ENCODE peak calls at places on chromosomes 6 and 20, in nine cellular contexts. P is activated CD8-positive, alpha-beta memory T cell treated with anti-CD3 and anti-CD28 coated beads, Interleukin-2, amount 50 U/mL, for 48 hours; J is GF-D8; A is gastrocnemius medialis; E is HT-29; I is HL-60; X is NCI-H1436 treated with DMSO at 0.1 percent for 48 hours; T is stimulated activated CD4-positive, alpha-beta T cell treated with anti-CD3 and anti-CD28 coated beads, Interleukin-12 subunit alpha, Interleukin-12 subunit beta, amount 100 ng/mL, for 4 hours; K is T-helper 9 cell. Q is an unnamed sample.

GRCh38 chr6:119482850-119483285 is 133.3 kb upstream of the MAN1A1 start:
- DNase-seq in P (no peak), J (no peak), A (no peak), E (no peak), I (no peak), X (no peak), T (no peak), K (no peak), Q (no peak)

GRCh38 chr20:44089987-44090674 is 96.9 kb downstream of the JPH2 start:
- DNase-seq in P (no peak), J (no peak), A (peak; percentile 27), E (peak; percentile 38), I (peak; percentile 20), X (peak; percentile 35), T (no peak), K (no peak), Q (peak; percentile 85)

GRCh38 chr6:44149369-44150012 is 9.1 kb upstream of the CAPN11 start:
- DNase-seq in P (no peak), J (no peak), A (no peak), E (no peak), I (no peak), X (no peak), T (no peak), K (no peak), Q (no peak)

GRCh38 chr6:34546551-34547321 is 9.4 kb downstream of the SPDEF start:
- DNase-seq in P (no peak), J (no peak), A (no peak), E (peak; percentile 79), I (no peak), X (no peak), T (no peak), K (no peak), Q (no peak)

GRCh38 chr20:64067733-64068307 is 4.8 kb downstream of the TCEA2 start:
- DNase-seq in P (no peak), J (no peak), A (no peak), E (no peak), I (no peak), X (no peak), T (no peak), K (no peak), Q (no peak)

GRCh38 chr6:37658121-37658520 is 39.6 kb downstream of the MDGA1 start:
- DNase-seq in P (no peak), J (no peak), A (no peak), E (no peak), I (no peak), X (no peak), T (no peak), K (no peak), Q (no peak)

GRCh38 chr6:36355819-36356218 is 19.1 kb upstream of the BNIP5 start:
- DNase-seq in P (no peak), J (no peak), A (no peak), E (no peak), I (peak; percentile 49), X (no peak), T (no peak), K (no peak), Q (no peak)

GRCh38 chr20:62202083-62202395 is 18.0 kb downstream of the HRH3 start:
- DNase-seq in P (no peak), J (no peak), A (no peak), E (no peak), I (no peak), X (no peak), T (no peak), K (no peak), Q (no peak)

Q was measured in AG08396.